ENCODE peak calls at places on chromosomes 16 and 17, in five cellular contexts. One of them, this sample, is unnamed.

GRCh38 chr17:35449371-35449931 is 885 bp upstream of the SLFN13 start:
- DNase-seq in activated CD4-positive, alpha-beta memory T cell treated with anti-CD3 and anti-CD28 coated beads, Interleukin-2, amount 10 ng/mL, durations not matched to agents 7 days and 5 days: no peak
- DNase-seq in ovary: peak
- DNase-seq in NCI-H2029 treated with DMSO at 0.1 percent for 48 hours: peak
- DNase-seq in amniotic stem cell: no peak
- DNase-seq in this sample: no peak

GRCh38 chr17:66537518-66537917 is 235.1 kb downstream of the PRKCA start:
- DNase-seq in NCI-H2029 treated with DMSO at 0.1 percent for 48 hours: no peak
- DNase-seq in ovary: no peak
- DNase-seq in amniotic stem cell: no peak
- DNase-seq in activated CD4-positive, alpha-beta memory T cell treated with anti-CD3 and anti-CD28 coated beads, Interleukin-2, amount 10 ng/mL, durations not matched to agents 7 days and 5 days: no peak
- DNase-seq in this sample: no peak

GRCh38 chr17:65594585-65594940 is 33.1 kb upstream of the AXIN2 start:
- DNase-seq in activated CD4-positive, alpha-beta memory T cell treated with anti-CD3 and anti-CD28 coated beads, Interleukin-2, amount 10 ng/mL, durations not matched to agents 7 days and 5 days: no peak
- DNase-seq in ovary: no peak
- DNase-seq in amniotic stem cell: no peak
- DNase-seq in NCI-H2029 treated with DMSO at 0.1 percent for 48 hours: no peak
- DNase-seq in this sample: no peak

GRCh38 chr16:3945751-3946603 is 65.5 kb upstream of the CREBBP start:
- DNase-seq in ovary: no peak
- DNase-seq in activated CD4-positive, alpha-beta memory T cell treated with anti-CD3 and anti-CD28 coated beads, Interleukin-2, amount 10 ng/mL, durations not matched to agents 7 days and 5 days: no peak
- DNase-seq in NCI-H2029 treated with DMSO at 0.1 percent for 48 hours: peak
- DNase-seq in amniotic stem cell: peak
- DNase-seq in this sample: peak

GRCh38 chr17:77148109-77148958 is 7.6 kb downstream of the SEC14L1 start:
- DNase-seq in ovary: no peak
- DNase-seq in amniotic stem cell: no peak
- DNase-seq in activated CD4-positive, alpha-beta memory T cell treated with anti-CD3 and anti-CD28 coated beads, Interleukin-2, amount 10 ng/mL, durations not matched to agents 7 days and 5 days: no peak
- DNase-seq in NCI-H2029 treated with DMSO at 0.1 percent for 48 hours: no peak
- DNase-seq in this sample: no peak

GRCh38 chr17:50151937-50152547 is 1.6 kb upstream of the PPP1R9B start:
- DNase-seq in ovary: peak
- DNase-seq in NCI-H2029 treated with DMSO at 0.1 percent for 48 hours: peak
- DNase-seq in activated CD4-positive, alpha-beta memory T cell treated with anti-CD3 and anti-CD28 coated beads, Interleukin-2, amount 10 ng/mL, durations not matched to agents 7 days and 5 days: peak
- DNase-seq in amniotic stem cell: peak
- DNase-seq in this sample: peak

GRCh38 chr16:29819506-29819905 is 756 bp upstream of the MVP start:
- DNase-seq in ovary: no peak
- DNase-seq in amniotic stem cell: no peak
- DNase-seq in NCI-H2029 treated with DMSO at 0.1 percent for 48 hours: no peak
- DNase-seq in activated CD4-positive, alpha-beta memory T cell treated with anti-CD3 and anti-CD28 coated beads, Interleukin-2, amount 10 ng/mL, durations not matched to agents 7 days and 5 days: no peak
- DNase-seq in this sample: no peak

GRCh38 chr17:74045608-74046007 is 157.9 kb upstream of the RPL38 start:
- DNase-seq in activated CD4-positive, alpha-beta memory T cell treated with anti-CD3 and anti-CD28 coated beads, Interleukin-2, amount 10 ng/mL, durations not matched to agents 7 days and 5 days: no peak
- DNase-seq in NCI-H2029 treated with DMSO at 0.1 percent for 48 hours: peak
- DNase-seq in amniotic stem cell: no peak
- DNase-seq in ovary: no peak
- DNase-seq in this sample: no peak

GRCh38 chr17:42202696-42203095 is 8.4 kb upstream of the GHDC start:
- DNase-seq in amniotic stem cell: no peak
- DNase-seq in ovary: no peak
- DNase-seq in activated CD4-positive, alpha-beta memory T cell treated with anti-CD3 and anti-CD28 coated beads, Interleukin-2, amount 10 ng/mL, durations not matched to agents 7 days and 5 days: no peak
- DNase-seq in NCI-H2029 treated with DMSO at 0.1 percent for 48 hours: no peak
- DNase-seq in this sample: no peak

GRCh38 chr16:85354623-85355514 is 242.6 kb upstream of the CIBAR2 start:
- DNase-seq in ovary: no peak
- DNase-seq in activated CD4-positive, alpha-beta memory T cell treated with anti-CD3 and anti-CD28 coated beads, Interleukin-2, amount 10 ng/mL, durations not matched to agents 7 days and 5 days: no peak
- DNase-seq in NCI-H2029 treated with DMSO at 0.1 percent for 48 hours: no peak
- DNase-seq in amniotic stem cell: peak
- DNase-seq in this sample: peak

GRCh38 chr17:49952209-49952911 is 16.6 kb upstream of the DLX4 start:
- DNase-seq in activated CD4-positive, alpha-beta memory T cell treated with anti-CD3 and anti-CD28 coated beads, Interleukin-2, amount 10 ng/mL, durations not matched to agents 7 days and 5 days: peak
- DNase-seq in ovary: peak
- DNase-seq in amniotic stem cell: peak
- DNase-seq in NCI-H2029 treated with DMSO at 0.1 percent for 48 hours: peak
- DNase-seq in this sample: peak

GRCh38 chr16:13956635-13957196 is 36.8 kb downstream of the ERCC4 start:
- DNase-seq in amniotic stem cell: no peak
- DNase-seq in ovary: no peak
- DNase-seq in activated CD4-positive, alpha-beta memory T cell treated with anti-CD3 and anti-CD28 coated beads, Interleukin-2, amount 10 ng/mL, durations not matched to agents 7 days and 5 days: no peak
- DNase-seq in NCI-H2029 treated with DMSO at 0.1 percent for 48 hours: no peak
- DNase-seq in this sample: no peak

GRCh38 chr16:88200896-88201185 is 181.9 kb upstream of the ZNF469 start:
- DNase-seq in amniotic stem cell: no peak
- DNase-seq in activated CD4-positive, alpha-beta memory T cell treated with anti-CD3 and anti-CD28 coated beads, Interleukin-2, amount 10 ng/mL, durations not matched to agents 7 days and 5 days: no peak
- DNase-seq in NCI-H2029 treated with DMSO at 0.1 percent for 48 hours: no peak
- DNase-seq in ovary: peak
- DNase-seq in this sample: no peak

This sample was measured in fibroblast of the conjunctiva.